ENCODE peak calls at places on chromosomes 7 and 10, in eight cellular contexts. One of them, this sample, is unnamed.

GRCh38 chr7:44974549-44974948 is 4.3 kb downstream of the MYO1G start:
- DNase-seq in OCI-LY7: no peak
- DNase-seq in astrocyte: no peak
- DNase-seq in PC-3: no peak
- DNase-seq in effector memory CD4-positive, alpha-beta T cell: no peak
- DNase-seq in left ventricle myocardium inferior: no peak
- DNase-seq in ovary: no peak
- DNase-seq in lung: no peak
- DNase-seq in this sample: peak

GRCh38 chr7:84633-85020 is 107.7 kb upstream of the FAM20C start:
- DNase-seq in lung: no peak
- DNase-seq in effector memory CD4-positive, alpha-beta T cell: no peak
- DNase-seq in left ventricle myocardium inferior: no peak
- DNase-seq in PC-3: no peak
- DNase-seq in OCI-LY7: no peak
- DNase-seq in astrocyte: no peak
- DNase-seq in ovary: no peak
- DNase-seq in this sample: no peak

GRCh38 chr10:100858258-100858657 is 54.5 kb upstream of the SLF2 start:
- DNase-seq in OCI-LY7: no peak
- DNase-seq in effector memory CD4-positive, alpha-beta T cell: no peak
- DNase-seq in ovary: no peak
- DNase-seq in left ventricle myocardium inferior: no peak
- DNase-seq in PC-3: no peak
- DNase-seq in astrocyte: no peak
- DNase-seq in lung: no peak
- DNase-seq in this sample: no peak

GRCh38 chr7:43204081-43204480 is 91.6 kb downstream of the HECW1 start:
- DNase-seq in ovary: no peak
- DNase-seq in OCI-LY7: no peak
- DNase-seq in lung: no peak
- DNase-seq in astrocyte: peak
- DNase-seq in effector memory CD4-positive, alpha-beta T cell: no peak
- DNase-seq in left ventricle myocardium inferior: no peak
- DNase-seq in PC-3: peak
- DNase-seq in this sample: no peak

GRCh38 chr10:80158598-80159127 is 26.1 kb downstream of the PLAC9 start:
- DNase-seq in astrocyte: peak
- DNase-seq in lung: peak
- DNase-seq in left ventricle myocardium inferior: peak
- DNase-seq in ovary: peak
- DNase-seq in OCI-LY7: no peak
- DNase-seq in PC-3: peak
- DNase-seq in effector memory CD4-positive, alpha-beta T cell: no peak
- DNase-seq in this sample: peak

GRCh38 chr7:92723978-92724377 is 112.4 kb downstream of the CDK6 start:
- DNase-seq in OCI-LY7: no peak
- DNase-seq in lung: no peak
- DNase-seq in astrocyte: no peak
- DNase-seq in effector memory CD4-positive, alpha-beta T cell: no peak
- DNase-seq in ovary: no peak
- DNase-seq in left ventricle myocardium inferior: no peak
- DNase-seq in PC-3: no peak
- DNase-seq in this sample: no peak

GRCh38 chr7:87375647-87376435 is 30.4 kb downstream of the CROT start:
- DNase-seq in left ventricle myocardium inferior: no peak
- DNase-seq in PC-3: peak
- DNase-seq in OCI-LY7: no peak
- DNase-seq in astrocyte: no peak
- DNase-seq in lung: no peak
- DNase-seq in ovary: no peak
- DNase-seq in effector memory CD4-positive, alpha-beta T cell: no peak
- DNase-seq in this sample: no peak

GRCh38 chr10:123021517-123021916 is 12.7 kb downstream of the ACADSB start:
- DNase-seq in effector memory CD4-positive, alpha-beta T cell: no peak
- DNase-seq in ovary: no peak
- DNase-seq in lung: no peak
- DNase-seq in left ventricle myocardium inferior: no peak
- DNase-seq in PC-3: no peak
- DNase-seq in OCI-LY7: peak
- DNase-seq in astrocyte: no peak
- DNase-seq in this sample: no peak

GRCh38 chr10:6635784-6636183 is 55.7 kb upstream of the PRKCQ start:
- DNase-seq in effector memory CD4-positive, alpha-beta T cell: no peak
- DNase-seq in left ventricle myocardium inferior: no peak
- DNase-seq in ovary: no peak
- DNase-seq in OCI-LY7: no peak
- DNase-seq in astrocyte: no peak
- DNase-seq in PC-3: no peak
- DNase-seq in lung: no peak
- DNase-seq in this sample: no peak

GRCh38 chr7:76303829-76304505 is 1.5 kb downstream of the HSPB1 start:
- DNase-seq in OCI-LY7: peak
- DNase-seq in lung: no peak
- DNase-seq in PC-3: peak
- DNase-seq in left ventricle myocardium inferior: no peak
- DNase-seq in astrocyte: no peak
- DNase-seq in ovary: no peak
- DNase-seq in effector memory CD4-positive, alpha-beta T cell: no peak
- DNase-seq in this sample: no peak
- H3K4me3 ChIP-seq in OCI-LY7: peak
- H3K4me3 ChIP-seq in lung: peak
- H3K4me3 ChIP-seq in PC-3: peak
- H3K4me3 ChIP-seq in left ventricle myocardium inferior: peak
- H3K4me3 ChIP-seq in astrocyte: peak
- H3K4me3 ChIP-seq in ovary: peak
- H3K4me3 ChIP-seq in effector memory CD4-positive, alpha-beta T cell: peak
- H3K4me3 ChIP-seq in this sample: peak

GRCh38 chr10:72487116-72487515 is 132.4 kb upstream of the DNAJB12 start:
- DNase-seq in astrocyte: no peak
- DNase-seq in PC-3: no peak
- DNase-seq in left ventricle myocardium inferior: no peak
- DNase-seq in lung: no peak
- DNase-seq in effector memory CD4-positive, alpha-beta T cell: no peak
- DNase-seq in OCI-LY7: no peak
- DNase-seq in ovary: no peak
- DNase-seq in this sample: no peak

GRCh38 chr10:72484521-72484920 is 129.8 kb upstream of the DNAJB12 start:
- DNase-seq in left ventricle myocardium inferior: no peak
- DNase-seq in PC-3: no peak
- DNase-seq in OCI-LY7: no peak
- DNase-seq in astrocyte: no peak
- DNase-seq in ovary: no peak
- DNase-seq in effector memory CD4-positive, alpha-beta T cell: no peak
- DNase-seq in lung: no peak
- DNase-seq in this sample: no peak

GRCh38 chr10:72485701-72486100 is 131.0 kb upstream of the DNAJB12 start:
- DNase-seq in OCI-LY7: no peak
- DNase-seq in left ventricle myocardium inferior: no peak
- DNase-seq in lung: no peak
- DNase-seq in PC-3: no peak
- DNase-seq in effector memory CD4-positive, alpha-beta T cell: no peak
- DNase-seq in astrocyte: no peak
- DNase-seq in ovary: no peak
- DNase-seq in this sample: no peak

GRCh38 chr10:72490951-72491350 is 134.9 kb downstream of the MICU1 start:
- DNase-seq in lung: no peak
- DNase-seq in ovary: no peak
- DNase-seq in left ventricle myocardium inferior: no peak
- DNase-seq in PC-3: no peak
- DNase-seq in OCI-LY7: no peak
- DNase-seq in astrocyte: peak
- DNase-seq in effector memory CD4-positive, alpha-beta T cell: no peak
- DNase-seq in this sample: no peak

GRCh38 chr10:72487521-72487920 is 132.8 kb upstream of the DNAJB12 start:
- DNase-seq in PC-3: no peak
- DNase-seq in astrocyte: no peak
- DNase-seq in left ventricle myocardium inferior: no peak
- DNase-seq in lung: no peak
- DNase-seq in effector memory CD4-positive, alpha-beta T cell: no peak
- DNase-seq in OCI-LY7: no peak
- DNase-seq in ovary: no peak
- DNase-seq in this sample: no peak
- H3K27ac ChIP-seq in PC-3: no peak
- H3K27ac ChIP-seq in astrocyte: no peak
- H3K27ac ChIP-seq in left ventricle myocardium inferior: no peak
- H3K27ac ChIP-seq in lung: no peak
- H3K27ac ChIP-seq in effector memory CD4-positive, alpha-beta T cell: no peak
- H3K27ac ChIP-seq in OCI-LY7: no peak
- H3K27ac ChIP-seq in ovary: no peak
- H3K27ac ChIP-seq in this sample: no peak

GRCh38 chr10:30037620-30038336 is 21.6 kb downstream of the JCAD start:
- DNase-seq in PC-3: no peak
- DNase-seq in lung: no peak
- DNase-seq in ovary: no peak
- DNase-seq in astrocyte: no peak
- DNase-seq in left ventricle myocardium inferior: no peak
- DNase-seq in effector memory CD4-positive, alpha-beta T cell: no peak
- DNase-seq in OCI-LY7: no peak
- DNase-seq in this sample: no peak

GRCh38 chr10:30038961-30039536 is 20.3 kb downstream of the JCAD start:
- DNase-seq in PC-3: no peak
- DNase-seq in effector memory CD4-positive, alpha-beta T cell: no peak
- DNase-seq in OCI-LY7: no peak
- DNase-seq in astrocyte: no peak
- DNase-seq in left ventricle myocardium inferior: no peak
- DNase-seq in lung: no peak
- DNase-seq in ovary: no peak
- DNase-seq in this sample: no peak

GRCh38 chr10:30036811-30037210 is 22.6 kb downstream of the JCAD start:
- DNase-seq in ovary: no peak
- DNase-seq in left ventricle myocardium inferior: no peak
- DNase-seq in astrocyte: peak
- DNase-seq in lung: no peak
- DNase-seq in PC-3: no peak
- DNase-seq in OCI-LY7: no peak
- DNase-seq in effector memory CD4-positive, alpha-beta T cell: no peak
- DNase-seq in this sample: no peak

GRCh38 chr10:30036341-30036740 is 23.0 kb downstream of the JCAD start:
- DNase-seq in left ventricle myocardium inferior: no peak
- DNase-seq in ovary: no peak
- DNase-seq in effector memory CD4-positive, alpha-beta T cell: no peak
- DNase-seq in PC-3: no peak
- DNase-seq in OCI-LY7: no peak
- DNase-seq in lung: no peak
- DNase-seq in astrocyte: peak
- DNase-seq in this sample: no peak

GRCh38 chr10:30034433-30035137 is 24.8 kb downstream of the JCAD start:
- DNase-seq in astrocyte: no peak
- DNase-seq in lung: no peak
- DNase-seq in ovary: no peak
- DNase-seq in left ventricle myocardium inferior: no peak
- DNase-seq in OCI-LY7: no peak
- DNase-seq in effector memory CD4-positive, alpha-beta T cell: no peak
- DNase-seq in PC-3: no peak
- DNase-seq in this sample: no peak
- H3K4me3 ChIP-seq in astrocyte: no peak
- H3K4me3 ChIP-seq in lung: no peak
- H3K4me3 ChIP-seq in ovary: no peak
- H3K4me3 ChIP-seq in left ventricle myocardium inferior: no peak
- H3K4me3 ChIP-seq in OCI-LY7: no peak
- H3K4me3 ChIP-seq in effector memory CD4-positive, alpha-beta T cell: no peak
- H3K4me3 ChIP-seq in PC-3: no peak
- H3K4me3 ChIP-seq in this sample: no peak

GRCh38 chr10:129678186-129678585 is 211.1 kb downstream of the MGMT start:
- DNase-seq in PC-3: peak
- DNase-seq in ovary: no peak
- DNase-seq in OCI-LY7: no peak
- DNase-seq in left ventricle myocardium inferior: no peak
- DNase-seq in effector memory CD4-positive, alpha-beta T cell: no peak
- DNase-seq in lung: no peak
- DNase-seq in astrocyte: no peak
- DNase-seq in this sample: no peak

GRCh38 chr10:129677377-129677927 is 210.4 kb downstream of the MGMT start:
- DNase-seq in OCI-LY7: no peak
- DNase-seq in effector memory CD4-positive, alpha-beta T cell: no peak
- DNase-seq in PC-3: no peak
- DNase-seq in ovary: no peak
- DNase-seq in lung: no peak
- DNase-seq in astrocyte: no peak
- DNase-seq in left ventricle myocardium inferior: no peak
- DNase-seq in this sample: no peak

GRCh38 chr10:129675027-129675769 is 208.2 kb downstream of the MGMT start:
- DNase-seq in left ventricle myocardium inferior: no peak
- DNase-seq in ovary: no peak
- DNase-seq in OCI-LY7: no peak
- DNase-seq in PC-3: no peak
- DNase-seq in astrocyte: no peak
- DNase-seq in lung: no peak
- DNase-seq in effector memory CD4-positive, alpha-beta T cell: no peak
- DNase-seq in this sample: no peak

GRCh38 chr10:129673292-129673691 is 206.3 kb downstream of the MGMT start:
- DNase-seq in PC-3: no peak
- DNase-seq in astrocyte: no peak
- DNase-seq in OCI-LY7: no peak
- DNase-seq in left ventricle myocardium inferior: no peak
- DNase-seq in lung: no peak
- DNase-seq in effector memory CD4-positive, alpha-beta T cell: no peak
- DNase-seq in ovary: no peak
- DNase-seq in this sample: no peak

DNA sequence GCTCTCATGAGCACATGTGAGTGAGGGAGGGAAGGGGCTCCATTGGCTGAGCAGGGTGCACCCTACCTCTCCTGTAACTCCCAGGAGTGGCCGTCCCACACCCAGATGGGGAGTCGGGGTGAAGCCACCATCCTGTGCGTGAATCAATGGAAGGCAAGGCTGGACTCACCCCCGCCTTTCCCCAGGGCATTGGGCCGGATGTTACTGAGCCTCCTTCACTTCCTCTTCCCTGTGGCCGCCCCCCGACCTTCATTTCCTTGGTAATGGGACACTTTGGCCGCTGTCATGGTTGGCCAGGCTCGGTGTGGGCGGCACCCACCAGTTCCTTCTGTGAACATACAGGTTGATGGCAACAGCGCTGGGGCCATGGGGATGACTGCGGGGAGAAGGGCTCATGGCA is 209.0 kb downstream of the MGMT start:
- DNase-seq in PC-3: no peak
- DNase-seq in effector memory CD4-positive, alpha-beta T cell: no peak
- DNase-seq in astrocyte: no peak
- DNase-seq in left ventricle myocardium inferior: no peak
- DNase-seq in lung: no peak
- DNase-seq in ovary: no peak
- DNase-seq in OCI-LY7: no peak
- DNase-seq in this sample: no peak
- H3K27ac ChIP-seq in PC-3: no peak
- H3K27ac ChIP-seq in effector memory CD4-positive, alpha-beta T cell: no peak
- H3K27ac ChIP-seq in astrocyte: no peak
- H3K27ac ChIP-seq in left ventricle myocardium inferior: no peak
- H3K27ac ChIP-seq in lung: no peak
- H3K27ac ChIP-seq in ovary: no peak
- H3K27ac ChIP-seq in OCI-LY7: no peak
- H3K27ac ChIP-seq in this sample: no peak

This sample was measured in aorta.